ENCODE peak calls at places on chromosomes 13 and 19, in four cellular contexts. Q is cardiac muscle cell; M is AG09319; V is stimulated activated CD4-positive, alpha-beta T cell treated with anti-CD3 and anti-CD28 coated beads, Interleukin-4, amount 100 ng/mL, for 1 hour. S is an unnamed sample.

GRCh38 chr13:24502567-24503375 is 9.8 kb downstream of the PARP4 start:
- DNase-seq in Q (peak), M (no peak), V (no peak), S (no peak)

GRCh38 chr13:29067306-29067945 is 247.3 kb downstream of the MTUS2 start:
- DNase-seq in Q (no peak), M (no peak), V (no peak), S (no peak)

GRCh38 chr13:111521691-111522229 is 201.3 kb downstream of the TEX29 start:
- DNase-seq in Q (no peak), M (no peak), V (no peak), S (no peak)

GRCh38 chr13:109783815-109784589 is 2.4 kb downstream of the IRS2 start:
- DNase-seq in Q (no peak), M (no peak), V (no peak), S (no peak)

GRCh38 chr19:17183858-17184271 is 31.3 kb upstream of the USE1 start:
- DNase-seq in Q (no peak), M (no peak), V (no peak), S (peak)

GRCh38 chr19:19485161-19485997 is 30.0 kb downstream of the TSSK6 start:
- DNase-seq in Q (peak), M (no peak), V (no peak), S (no peak)

GRCh38 chr19:53879145-53880037 is 2.6 kb upstream of the PRKCG start:
- DNase-seq in Q (peak), M (peak), V (peak), S (peak)

GRCh38 chr19:35987571-35987896 is 7.5 kb upstream of the SDHAF1 start:
- DNase-seq in Q (no peak), M (no peak), V (no peak), S (no peak)

GRCh38 chr13:106532111-106532929 is 3.1 kb downstream of the EFNB2 start:
- DNase-seq in Q (peak), M (no peak), V (no peak), S (no peak)

GRCh38 chr13:29159871-29160270 is 339.7 kb downstream of the MTUS2 start:
- DNase-seq in Q (no peak), M (no peak), V (no peak), S (no peak)

GRCh38 chr13:106296723-106297122 is 238.7 kb downstream of the EFNB2 start:
- DNase-seq in Q (no peak), M (no peak), V (no peak), S (no peak)

S was measured in activated T-cell treated with anti-CD3 and anti-CD28 coated beads, Interleukin-2, amount 50 U/mL, for 24 hours.